ENCODE peak calls at places on chromosomes 12 and 14, in six cellular contexts. R is OCI-LY7, I is HCT116, F is SK-N-SH, G is GM23248, M is PC-3. S is an unnamed sample.

GRCh38 chr14:97408937-97409860 is 612.0 kb downstream of the VRK1 start:
- DNase-seq in R (no peak), M (no peak), G (no peak), I (no peak), F (no peak), S (no peak)

GRCh38 chr12:124040286-124040685 is 67.3 kb downstream of the ZNF664 start:
- DNase-seq in G (no peak), R (no peak), I (no peak), M (no peak), F (no peak), S (no peak)

GRCh38 chr12:20212658-20213387 is 155.5 kb upstream of the PDE3A start:
- DNase-seq in F (peak), I (peak), G (peak), R (no peak), M (peak), S (peak)

GRCh38 chr12:24562761-24563392 is 386.0 kb downstream of the BCAT1 start:
- DNase-seq in G (peak), R (no peak), M (no peak), I (no peak), F (peak), S (peak)

GRCh38 chr14:61563880-61564622 is 131.3 kb upstream of the HIF1A start:
- DNase-seq in G (no peak), R (no peak), F (peak), I (no peak), M (no peak), S (no peak)

GRCh38 chr12:83805873-83806272 is 1106.7 kb downstream of the SLC6A15 start:
- DNase-seq in I (no peak), F (no peak), R (no peak), G (no peak), M (peak), S (no peak)

GRCh38 chr12:28306535-28306934 is 116.3 kb downstream of the CCDC91 start:
- DNase-seq in G (no peak), M (no peak), R (no peak), F (no peak), I (no peak), S (no peak)

GRCh38 chr14:88838015-88838414 is 13.6 kb downstream of the TTC8 start:
- DNase-seq in F (no peak), G (no peak), R (no peak), M (no peak), I (no peak), S (no peak)

GRCh38 chr14:38080696-38081095 is 127.0 kb upstream of the SSTR1 start:
- DNase-seq in I (no peak), R (no peak), F (no peak), G (no peak), M (no peak), S (no peak)

GRCh38 chr12:117226505-117226904 is 36.2 kb upstream of the FBXO21 start:
- DNase-seq in G (no peak), M (no peak), R (no peak), F (no peak), I (no peak), S (no peak)

GRCh38 chr12:67939611-67940010 is 49.6 kb upstream of the IFNG-AS1 start:
- DNase-seq in G (no peak), R (no peak), M (no peak), I (no peak), F (no peak), S (no peak)

GRCh38 chr14:99660006-99660566 is 15.2 kb downstream of the HHIPL1 start:
- DNase-seq in R (no peak), G (peak), M (no peak), F (no peak), I (no peak), S (no peak)

GRCh38 chr14:89988787-89989186 is 33.1 kb downstream of the TDP1 start:
- DNase-seq in R (no peak), M (no peak), F (no peak), G (no peak), I (no peak), S (no peak)

GRCh38 chr14:90397401-90398314 is 829 bp downstream of the CALM1 start:
- DNase-seq in I (no peak), M (peak), G (peak), R (peak), F (peak), S (peak)

GRCh38 chr12:124862768-124863408 is 776 bp downstream of the SCARB1 start:
- DNase-seq in G (peak), F (peak), R (peak), M (peak), I (no peak), S (peak)

GRCh38 chr14:49908433-49908782 is 15.5 kb downstream of the ARF6 start:
- DNase-seq in M (peak), F (no peak), R (no peak), I (no peak), G (peak), S (no peak)

GRCh38 chr12:46459111-46459510 is 86.5 kb upstream of the SLC38A2 start:
- DNase-seq in G (peak), I (no peak), M (no peak), R (no peak), F (no peak), S (no peak)

GRCh38 chr14:95270203-95270602 is 49.5 kb downstream of the CLMN start:
- DNase-seq in I (no peak), M (no peak), R (no peak), F (no peak), G (no peak), S (no peak)

GRCh38 chr12:50533203-50533584 is 28.4 kb downstream of the DIP2B start:
- DNase-seq in G (no peak), R (no peak), I (no peak), M (peak), F (no peak), S (no peak)

GRCh38 chr12:84757978-84758377 is 154.6 kb downstream of the SLC6A15 start:
- DNase-seq in F (no peak), I (no peak), R (no peak), M (peak), G (peak), S (no peak)

GRCh38 chr12:10354502-10354901 is 35.3 kb downstream of the KLRK1 start:
- DNase-seq in M (peak), R (no peak), G (peak), F (no peak), I (no peak), S (no peak)

GRCh38 chr12:9625019-9625418 is 17.3 kb upstream of the KLRB1 start:
- DNase-seq in G (no peak), M (no peak), I (no peak), F (no peak), R (no peak), S (no peak)

GRCh38 chr12:121453629-121454028 is 53.7 kb downstream of the RNF34 start:
- DNase-seq in F (no peak), R (no peak), I (no peak), M (no peak), G (no peak), S (no peak)

GRCh38 chr12:46430340-46430948 is 57.9 kb upstream of the SLC38A2 start:
- DNase-seq in I (peak), R (no peak), M (peak), G (peak), F (no peak), S (no peak)

GRCh38 chr12:81347404-81347803 is 269.5 kb downstream of the ACSS3 start:
- DNase-seq in G (no peak), R (no peak), M (no peak), I (no peak), F (no peak), S (no peak)

GRCh38 chr14:103879570-103880333 is 32.4 kb upstream of the PPP1R13B start:
- DNase-seq in G (peak), M (peak), I (no peak), R (no peak), F (peak), S (no peak)

GRCh38 chr14:38098074-38098846 is 109.4 kb upstream of the SSTR1 start:
- DNase-seq in I (no peak), M (peak), R (no peak), F (no peak), G (peak), S (no peak)

GRCh38 chr12:57280234-57281062 is 29.5 kb upstream of the STAC3 start:
- DNase-seq in G (peak), R (peak), I (peak), M (peak), F (no peak), S (no peak)

GRCh38 chr14:34058510-34058909 is 107.6 kb upstream of the EGLN3 start:
- DNase-seq in G (no peak), I (no peak), R (no peak), M (no peak), F (no peak), S (no peak)

GRCh38 chr14:34062353-34062973 is 111.6 kb upstream of the EGLN3 start:
- DNase-seq in I (no peak), R (no peak), M (no peak), F (no peak), G (no peak), S (no peak)

GRCh38 chr14:34059037-34059924 is 108.4 kb upstream of the EGLN3 start:
- DNase-seq in F (no peak), M (no peak), R (no peak), G (no peak), I (no peak), S (no peak)

GRCh38 chr14:34059925-34060746 is 109.3 kb upstream of the EGLN3 start:
- DNase-seq in I (no peak), G (peak), F (peak), R (no peak), M (peak), S (peak)

GRCh38 chr14:34060747-34061050 is 109.8 kb upstream of the EGLN3 start:
- DNase-seq in M (no peak), F (no peak), I (no peak), G (no peak), R (no peak), S (peak)
- H3K4me3 ChIP-seq in M (peak), F (peak), I (peak), G (peak), R (no peak), S (peak)

GRCh38 chr14:75295061-75295461 is 16.4 kb downstream of the FOS start:
- DNase-seq in G (peak), F (peak), M (peak), I (no peak), R (no peak), S (peak)
- TF ChIP-seq EZH2phosphoT487 in G (no peak), F (no peak), M (no peak), I (no peak), R (no peak), S (peak)

DNA sequence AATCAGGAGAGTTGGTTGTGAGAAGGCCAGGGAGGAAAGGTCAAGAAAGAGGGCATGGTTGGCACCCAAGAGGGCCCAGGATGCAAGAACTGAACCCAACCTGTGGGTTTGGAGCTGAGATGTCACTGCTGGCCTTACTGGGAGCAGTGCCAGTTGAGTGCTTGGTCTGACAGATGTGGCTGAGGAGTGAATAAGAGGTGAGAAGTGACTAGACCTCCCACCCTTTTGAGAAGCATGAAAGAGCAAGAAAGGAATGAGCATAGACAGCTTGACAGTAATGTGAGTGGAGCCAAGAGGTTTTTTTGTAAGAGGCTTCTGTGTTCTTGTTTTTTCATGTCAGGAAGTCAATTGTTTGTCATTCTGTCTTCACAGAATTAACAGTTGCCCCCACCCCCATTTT is 95.3 kb downstream of the FGD4 start:
- DNase-seq in M (peak), I (no peak), F (no peak), G (no peak), R (peak), S (no peak)
- H3K4me3 ChIP-seq in M (no peak), I (no peak), F (no peak), G (no peak), R (no peak), S (no peak)

DNA sequence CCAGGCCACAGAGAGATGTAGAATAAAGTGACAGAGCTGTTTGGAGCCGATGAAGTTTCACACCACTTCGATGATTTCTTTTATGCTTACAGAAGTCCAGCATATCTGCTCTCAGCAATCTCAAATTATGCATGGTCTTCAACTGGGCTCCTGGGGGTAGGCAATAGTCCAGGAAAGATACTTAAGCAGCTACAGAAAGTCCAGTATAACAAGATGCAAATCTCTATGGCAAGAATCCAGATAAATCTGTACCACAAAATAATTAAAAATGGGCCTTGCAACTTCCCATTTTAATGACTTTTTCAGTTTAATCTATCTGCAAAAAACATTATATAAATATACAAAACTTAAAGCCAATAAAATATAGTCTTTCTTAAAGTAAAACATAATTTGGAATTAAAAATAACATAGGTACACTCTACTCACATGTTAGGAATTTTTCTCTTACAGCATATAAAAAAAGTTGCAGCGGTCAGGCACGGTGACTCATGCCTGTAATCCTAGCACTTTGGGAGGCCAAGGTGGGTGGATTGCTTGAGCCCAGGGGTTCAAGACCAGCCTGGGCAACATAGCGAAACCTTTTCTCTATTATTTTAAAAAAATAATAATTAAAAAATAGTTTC is 20.5 kb upstream of the RAD51AP1 start:
- DNase-seq in G (peak), F (no peak), I (peak), R (no peak), M (peak), S (no peak)
- TF ChIP-seq EZH2phosphoT487 in G (no peak), F (no peak), I (no peak), R (no peak), M (no peak), S (no peak)

GRCh38 chr12:105396983-105397382 is 66.5 kb downstream of the C12orf75 start:
- DNase-seq in G (no peak), R (no peak), F (no peak), I (no peak), M (no peak), S (no peak)
- H3K4me3 ChIP-seq in G (no peak), R (no peak), F (no peak), I (no peak), M (no peak), S (no peak)

GRCh38 chr12:52849511-52849910 is 717 bp upstream of the KRT78 start:
- DNase-seq in G (no peak), R (no peak), I (no peak), F (no peak), M (no peak), S (no peak)

GRCh38 chr12:52848661-52849255 is at the start of gene KRT78:
- DNase-seq in M (no peak), G (no peak), F (no peak), R (no peak), I (no peak), S (no peak)

GRCh38 chr12:52847335-52848102 is 1.3 kb downstream of the KRT78 start:
- DNase-seq in M (peak), F (no peak), R (no peak), I (no peak), G (peak), S (peak)

GRCh38 chr12:52851787-52852186 is 3.0 kb upstream of the KRT78 start:
- DNase-seq in G (no peak), I (no peak), M (no peak), R (no peak), F (no peak), S (no peak)

DNA sequence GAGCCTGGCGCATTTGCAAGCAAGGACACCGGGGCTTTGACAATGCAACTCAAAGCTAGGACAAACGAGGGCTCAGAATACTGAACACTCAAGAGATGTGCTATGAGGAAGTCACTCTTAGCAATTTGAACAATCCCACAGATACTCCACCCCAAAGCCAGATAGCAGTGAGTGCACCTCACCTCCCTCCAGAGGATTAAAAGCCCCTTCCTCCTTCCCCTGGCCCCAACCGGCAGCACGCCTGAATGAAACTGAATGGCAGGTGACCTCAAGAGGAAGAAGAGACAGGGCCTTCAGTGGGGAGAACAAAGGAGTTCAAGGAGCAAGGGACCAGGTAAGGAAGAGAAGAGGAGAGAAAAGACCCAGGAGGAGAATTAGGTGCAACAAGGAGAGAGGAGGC is 1.9 kb upstream of the KRT78 start:
- DNase-seq in I (no peak), M (no peak), R (peak), F (no peak), G (no peak), S (no peak)
- TF ChIP-seq EZH2phosphoT487 in I (no peak), M (no peak), R (no peak), F (no peak), G (no peak), S (no peak)

DNA sequence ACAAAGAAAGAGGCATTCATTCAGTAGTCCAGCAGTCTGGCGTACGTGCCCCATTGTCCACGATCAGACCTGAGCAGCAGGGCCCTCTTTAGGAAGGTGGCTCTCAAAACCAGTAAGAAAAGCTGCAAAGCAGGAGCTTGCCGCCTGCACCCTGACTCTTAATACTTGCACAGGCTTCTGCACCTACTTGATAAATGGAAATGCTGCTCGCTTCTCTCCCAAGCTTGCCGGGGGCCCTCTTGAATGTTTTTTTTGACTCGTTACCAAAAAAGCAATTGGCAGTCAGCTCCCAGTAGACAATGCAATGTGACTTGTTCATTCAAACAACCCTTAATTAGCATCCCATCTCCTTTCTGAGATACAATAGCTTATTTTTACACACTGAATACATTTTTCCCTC is 27.2 kb upstream of the PTPRB start:
- DNase-seq in I (no peak), F (peak), M (no peak), G (no peak), R (no peak), S (peak)
- H3K4me3 ChIP-seq in I (no peak), F (no peak), M (no peak), G (no peak), R (no peak), S (peak)

GRCh38 chr14:74685054-74685453 is 27.8 kb downstream of the AREL1 start:
- DNase-seq in M (no peak), R (peak), G (no peak), I (no peak), F (no peak), S (no peak)

GRCh38 chr14:74683406-74683805 is 29.5 kb downstream of the AREL1 start:
- DNase-seq in F (no peak), R (peak), M (no peak), I (no peak), G (no peak), S (no peak)

GRCh38 chr14:74682169-74682952 is 30.5 kb downstream of the AREL1 start:
- DNase-seq in M (no peak), I (no peak), F (no peak), R (no peak), G (no peak), S (no peak)

GRCh38 chr14:74686324-74686723 is 26.6 kb downstream of the AREL1 start:
- DNase-seq in I (no peak), M (no peak), G (no peak), R (no peak), F (no peak), S (no peak)

DNA sequence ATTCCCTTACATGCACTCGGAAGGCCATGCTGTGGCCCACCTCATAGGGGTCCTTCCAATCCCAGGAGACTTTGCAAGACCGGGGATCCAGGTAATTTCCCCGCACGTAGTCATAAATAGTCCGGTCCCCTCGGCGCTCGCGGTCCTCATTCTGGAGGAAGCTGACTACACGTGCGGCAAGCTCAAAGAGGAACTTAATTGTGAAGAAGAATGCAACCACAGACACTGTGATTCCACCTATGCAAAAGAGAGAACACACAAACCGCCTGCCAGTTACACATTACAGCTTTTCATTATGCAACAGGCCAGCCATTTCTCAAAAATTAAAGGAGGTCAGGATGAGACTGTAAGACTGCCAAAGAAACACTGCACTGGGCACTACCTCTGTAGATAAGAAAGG is 28.4 kb downstream of the AREL1 start:
- DNase-seq in I (no peak), M (no peak), R (peak), G (no peak), F (no peak), S (no peak)
- TF ChIP-seq EZH2phosphoT487 in I (no peak), M (no peak), R (no peak), G (no peak), F (no peak), S (no peak)

S was measured in neural progenitor cell.